ENCODE peak calls at places on chromosomes 7 and 10, in seven cellular contexts. One of them, this sample, is unnamed.

GRCh38 chr7:112101083-112101846 is 104.9 kb downstream of the DOCK4 start:
- DNase-seq in anterior cingulate cortex: no peak
- DNase-seq in stimulated activated CD4-positive, alpha-beta T cell treated with anti-CD3 and anti-CD28 coated beads, TNF-alpha, amount 100 ng/mL, for 24 hours: no peak
- DNase-seq in ureter: no peak
- DNase-seq in HT-29: no peak
- DNase-seq in activated naive CD8-positive, alpha-beta T cell treated with anti-CD3 and anti-CD28 coated beads, Interleukin-2, amount 10 ng/mL, durations not matched to agents 7 days and 5 days: no peak
- DNase-seq in Caki2: no peak
- DNase-seq in this sample: no peak

GRCh38 chr7:116249969-116250553 is 39.7 kb downstream of the TES start:
- DNase-seq in stimulated activated CD4-positive, alpha-beta T cell treated with anti-CD3 and anti-CD28 coated beads, TNF-alpha, amount 100 ng/mL, for 24 hours: no peak
- DNase-seq in activated naive CD8-positive, alpha-beta T cell treated with anti-CD3 and anti-CD28 coated beads, Interleukin-2, amount 10 ng/mL, durations not matched to agents 7 days and 5 days: no peak
- DNase-seq in Caki2: no peak
- DNase-seq in ureter: no peak
- DNase-seq in HT-29: peak; percentile 76
- DNase-seq in anterior cingulate cortex: no peak
- DNase-seq in this sample: no peak

GRCh38 chr7:81094952-81095351 is 176.1 kb upstream of the SEMA3C start:
- DNase-seq in stimulated activated CD4-positive, alpha-beta T cell treated with anti-CD3 and anti-CD28 coated beads, TNF-alpha, amount 100 ng/mL, for 24 hours: no peak
- DNase-seq in Caki2: no peak
- DNase-seq in HT-29: no peak
- DNase-seq in ureter: no peak
- DNase-seq in anterior cingulate cortex: no peak
- DNase-seq in activated naive CD8-positive, alpha-beta T cell treated with anti-CD3 and anti-CD28 coated beads, Interleukin-2, amount 10 ng/mL, durations not matched to agents 7 days and 5 days: no peak
- DNase-seq in this sample: no peak

GRCh38 chr7:129784437-129784782 is 168.3 kb downstream of the UBE2H start:
- DNase-seq in stimulated activated CD4-positive, alpha-beta T cell treated with anti-CD3 and anti-CD28 coated beads, TNF-alpha, amount 100 ng/mL, for 24 hours: no peak
- DNase-seq in Caki2: no peak
- DNase-seq in ureter: no peak
- DNase-seq in activated naive CD8-positive, alpha-beta T cell treated with anti-CD3 and anti-CD28 coated beads, Interleukin-2, amount 10 ng/mL, durations not matched to agents 7 days and 5 days: no peak
- DNase-seq in HT-29: no peak
- DNase-seq in anterior cingulate cortex: no peak
- DNase-seq in this sample: no peak

GRCh38 chr10:35643151-35643975 is 1.3 kb upstream of the FZD8 start:
- DNase-seq in Caki2: peak; percentile 45
- DNase-seq in ureter: peak; percentile 56
- DNase-seq in HT-29: no peak
- DNase-seq in activated naive CD8-positive, alpha-beta T cell treated with anti-CD3 and anti-CD28 coated beads, Interleukin-2, amount 10 ng/mL, durations not matched to agents 7 days and 5 days: peak; percentile 43
- DNase-seq in stimulated activated CD4-positive, alpha-beta T cell treated with anti-CD3 and anti-CD28 coated beads, TNF-alpha, amount 100 ng/mL, for 24 hours: no peak
- DNase-seq in anterior cingulate cortex: peak; percentile 59
- DNase-seq in this sample: no peak

GRCh38 chr7:155467846-155468821 is 10.2 kb downstream of the EN2 start:
- DNase-seq in HT-29: no peak
- DNase-seq in activated naive CD8-positive, alpha-beta T cell treated with anti-CD3 and anti-CD28 coated beads, Interleukin-2, amount 10 ng/mL, durations not matched to agents 7 days and 5 days: no peak
- DNase-seq in Caki2: peak; percentile 22
- DNase-seq in anterior cingulate cortex: no peak
- DNase-seq in ureter: no peak
- DNase-seq in stimulated activated CD4-positive, alpha-beta T cell treated with anti-CD3 and anti-CD28 coated beads, TNF-alpha, amount 100 ng/mL, for 24 hours: no peak
- DNase-seq in this sample: no peak

GRCh38 chr7:96244992-96245292 is 77.0 kb downstream of the SLC25A13 start:
- DNase-seq in ureter: no peak
- DNase-seq in anterior cingulate cortex: no peak
- DNase-seq in HT-29: no peak
- DNase-seq in activated naive CD8-positive, alpha-beta T cell treated with anti-CD3 and anti-CD28 coated beads, Interleukin-2, amount 10 ng/mL, durations not matched to agents 7 days and 5 days: no peak
- DNase-seq in stimulated activated CD4-positive, alpha-beta T cell treated with anti-CD3 and anti-CD28 coated beads, TNF-alpha, amount 100 ng/mL, for 24 hours: no peak
- DNase-seq in Caki2: no peak
- DNase-seq in this sample: no peak

GRCh38 chr7:24227603-24228359 is 56.2 kb upstream of the NPY start:
- DNase-seq in ureter: no peak
- DNase-seq in anterior cingulate cortex: no peak
- DNase-seq in activated naive CD8-positive, alpha-beta T cell treated with anti-CD3 and anti-CD28 coated beads, Interleukin-2, amount 10 ng/mL, durations not matched to agents 7 days and 5 days: no peak
- DNase-seq in Caki2: no peak
- DNase-seq in HT-29: no peak
- DNase-seq in stimulated activated CD4-positive, alpha-beta T cell treated with anti-CD3 and anti-CD28 coated beads, TNF-alpha, amount 100 ng/mL, for 24 hours: no peak
- DNase-seq in this sample: no peak

GRCh38 chr7:126657137-126657536 is 595.6 kb downstream of the GRM8 start:
- DNase-seq in activated naive CD8-positive, alpha-beta T cell treated with anti-CD3 and anti-CD28 coated beads, Interleukin-2, amount 10 ng/mL, durations not matched to agents 7 days and 5 days: no peak
- DNase-seq in Caki2: no peak
- DNase-seq in HT-29: no peak
- DNase-seq in ureter: no peak
- DNase-seq in anterior cingulate cortex: no peak
- DNase-seq in stimulated activated CD4-positive, alpha-beta T cell treated with anti-CD3 and anti-CD28 coated beads, TNF-alpha, amount 100 ng/mL, for 24 hours: no peak
- DNase-seq in this sample: no peak

GRCh38 chr10:113222207-113222606 is 272.2 kb downstream of the TCF7L2 start:
- DNase-seq in HT-29: no peak
- DNase-seq in activated naive CD8-positive, alpha-beta T cell treated with anti-CD3 and anti-CD28 coated beads, Interleukin-2, amount 10 ng/mL, durations not matched to agents 7 days and 5 days: no peak
- DNase-seq in stimulated activated CD4-positive, alpha-beta T cell treated with anti-CD3 and anti-CD28 coated beads, TNF-alpha, amount 100 ng/mL, for 24 hours: no peak
- DNase-seq in anterior cingulate cortex: no peak
- DNase-seq in Caki2: no peak
- DNase-seq in ureter: no peak
- DNase-seq in this sample: no peak

GRCh38 chr7:130932667-130933432 is 198.8 kb upstream of the KLF14 start:
- DNase-seq in anterior cingulate cortex: no peak
- DNase-seq in ureter: no peak
- DNase-seq in activated naive CD8-positive, alpha-beta T cell treated with anti-CD3 and anti-CD28 coated beads, Interleukin-2, amount 10 ng/mL, durations not matched to agents 7 days and 5 days: no peak
- DNase-seq in stimulated activated CD4-positive, alpha-beta T cell treated with anti-CD3 and anti-CD28 coated beads, TNF-alpha, amount 100 ng/mL, for 24 hours: no peak
- DNase-seq in HT-29: no peak
- DNase-seq in Caki2: no peak
- DNase-seq in this sample: no peak

GRCh38 chr7:131509781-131510180 is 46.6 kb downstream of the PODXL start:
- DNase-seq in HT-29: no peak
- DNase-seq in anterior cingulate cortex: no peak
- DNase-seq in Caki2: no peak
- DNase-seq in ureter: no peak
- DNase-seq in stimulated activated CD4-positive, alpha-beta T cell treated with anti-CD3 and anti-CD28 coated beads, TNF-alpha, amount 100 ng/mL, for 24 hours: no peak
- DNase-seq in activated naive CD8-positive, alpha-beta T cell treated with anti-CD3 and anti-CD28 coated beads, Interleukin-2, amount 10 ng/mL, durations not matched to agents 7 days and 5 days: no peak
- DNase-seq in this sample: no peak

GRCh38 chr7:128888756-128889095 is 21.8 kb downstream of the KCP start:
- DNase-seq in Caki2: no peak
- DNase-seq in HT-29: no peak
- DNase-seq in ureter: no peak
- DNase-seq in activated naive CD8-positive, alpha-beta T cell treated with anti-CD3 and anti-CD28 coated beads, Interleukin-2, amount 10 ng/mL, durations not matched to agents 7 days and 5 days: peak; percentile 27
- DNase-seq in stimulated activated CD4-positive, alpha-beta T cell treated with anti-CD3 and anti-CD28 coated beads, TNF-alpha, amount 100 ng/mL, for 24 hours: no peak
- DNase-seq in anterior cingulate cortex: no peak
- DNase-seq in this sample: no peak

GRCh38 chr7:101988513-101988912 is 171.1 kb downstream of the CUX1 start:
- DNase-seq in Caki2: no peak
- DNase-seq in anterior cingulate cortex: no peak
- DNase-seq in activated naive CD8-positive, alpha-beta T cell treated with anti-CD3 and anti-CD28 coated beads, Interleukin-2, amount 10 ng/mL, durations not matched to agents 7 days and 5 days: no peak
- DNase-seq in ureter: no peak
- DNase-seq in HT-29: no peak
- DNase-seq in stimulated activated CD4-positive, alpha-beta T cell treated with anti-CD3 and anti-CD28 coated beads, TNF-alpha, amount 100 ng/mL, for 24 hours: no peak
- DNase-seq in this sample: no peak

GRCh38 chr10:89921422-89921821 is 220.0 kb downstream of the KIF20B start:
- DNase-seq in activated naive CD8-positive, alpha-beta T cell treated with anti-CD3 and anti-CD28 coated beads, Interleukin-2, amount 10 ng/mL, durations not matched to agents 7 days and 5 days: no peak
- DNase-seq in HT-29: peak; percentile 69
- DNase-seq in anterior cingulate cortex: no peak
- DNase-seq in stimulated activated CD4-positive, alpha-beta T cell treated with anti-CD3 and anti-CD28 coated beads, TNF-alpha, amount 100 ng/mL, for 24 hours: no peak
- DNase-seq in Caki2: no peak
- DNase-seq in ureter: no peak
- DNase-seq in this sample: no peak

GRCh38 chr7:138313829-138314178 is 146.3 kb upstream of the TRIM24 start:
- DNase-seq in Caki2: no peak
- DNase-seq in HT-29: no peak
- DNase-seq in stimulated activated CD4-positive, alpha-beta T cell treated with anti-CD3 and anti-CD28 coated beads, TNF-alpha, amount 100 ng/mL, for 24 hours: no peak
- DNase-seq in ureter: no peak
- DNase-seq in activated naive CD8-positive, alpha-beta T cell treated with anti-CD3 and anti-CD28 coated beads, Interleukin-2, amount 10 ng/mL, durations not matched to agents 7 days and 5 days: no peak
- DNase-seq in anterior cingulate cortex: no peak
- DNase-seq in this sample: no peak

GRCh38 chr7:54544356-54545240 is 2.4 kb downstream of the VSTM2A start:
- DNase-seq in stimulated activated CD4-positive, alpha-beta T cell treated with anti-CD3 and anti-CD28 coated beads, TNF-alpha, amount 100 ng/mL, for 24 hours: no peak
- DNase-seq in Caki2: no peak
- DNase-seq in ureter: no peak
- DNase-seq in anterior cingulate cortex: no peak
- DNase-seq in activated naive CD8-positive, alpha-beta T cell treated with anti-CD3 and anti-CD28 coated beads, Interleukin-2, amount 10 ng/mL, durations not matched to agents 7 days and 5 days: no peak
- DNase-seq in HT-29: no peak
- DNase-seq in this sample: no peak